ENCODE peak calls at places on chromosomes 13 and 19, in eight cellular contexts. G is mucosa of descending colon, D is choroid plexus epithelial cell, B is esophagus muscularis mucosa, C is left ventricle myocardium inferior, T is endodermal cell, J is esophagus squamous epithelium, Y is AG10803. L is an unnamed sample.

GRCh38 chr19:39372047-39372802 is 18.7 kb downstream of the PAF1 start:
- DNase-seq in G (no peak), D (peak), B (no peak), C (peak), T (no peak), J (no peak), Y (peak), L (peak)

GRCh38 chr13:59991395-59991794 is 172.3 kb downstream of the DIAPH3 start:
- DNase-seq in G (no peak), D (no peak), B (no peak), C (no peak), T (no peak), J (no peak), Y (no peak), L (no peak)

GRCh38 chr13:42930136-42930535 is 61.9 kb downstream of the EPSTI1 start:
- DNase-seq in G (no peak), D (peak), B (no peak), C (no peak), T (no peak), J (no peak), Y (no peak), L (no peak)

GRCh38 chr19:14363203-14364097 is 17.8 kb upstream of the ADGRE5 start:
- DNase-seq in G (peak), D (peak), B (no peak), C (peak), T (peak), J (no peak), Y (peak), L (no peak)

GRCh38 chr13:112783135-112783945 is 93.5 kb downstream of the ATP11A start:
- DNase-seq in G (peak), D (peak), B (no peak), C (no peak), T (no peak), J (no peak), Y (peak), L (no peak)

GRCh38 chr13:99307648-99308339 is 595 bp upstream of the GPR183 start:
- DNase-seq in G (no peak), D (peak), B (no peak), C (no peak), T (peak), J (no peak), Y (peak), L (no peak)

GRCh38 chr13:44142540-44142867 is 231.1 kb upstream of the SERP2 start:
- DNase-seq in G (no peak), D (no peak), B (no peak), C (no peak), T (no peak), J (no peak), Y (no peak), L (no peak)

GRCh38 chr19:5120321-5120720 is 151.4 kb downstream of the KDM4B start:
- DNase-seq in G (no peak), D (no peak), B (no peak), C (no peak), T (no peak), J (no peak), Y (no peak), L (no peak)

GRCh38 chr19:13946414-13946813 is 5.9 kb upstream of the DCAF15 start:
- DNase-seq in G (no peak), D (no peak), B (no peak), C (no peak), T (no peak), J (no peak), Y (no peak), L (no peak)

GRCh38 chr13:37681295-37682032 is 82.9 kb upstream of the POSTN start:
- DNase-seq in G (no peak), D (peak), B (no peak), C (no peak), T (no peak), J (no peak), Y (peak), L (no peak)

GRCh38 chr19:17061691-17062090 is 13.6 kb downstream of the HAUS8 start:
- DNase-seq in G (no peak), D (no peak), B (no peak), C (no peak), T (no peak), J (no peak), Y (no peak), L (no peak)

GRCh38 chr13:97306646-97307045 is 84.5 kb downstream of the MBNL2 start:
- DNase-seq in G (no peak), D (peak), B (no peak), C (no peak), T (no peak), J (no peak), Y (peak), L (no peak)

GRCh38 chr13:60623131-60623530 is 226.1 kb downstream of the TDRD3 start:
- DNase-seq in G (no peak), D (no peak), B (no peak), C (no peak), T (no peak), J (no peak), Y (no peak), L (no peak)

GRCh38 chr13:62320129-62320724 is 904.6 kb upstream of the PCDH20 start:
- DNase-seq in G (no peak), D (peak), B (no peak), C (no peak), T (no peak), J (no peak), Y (peak), L (no peak)
- TF ChIP-seq CTCF in G (no peak), D (peak), B (peak), C (peak), T (peak), J (no peak), Y (peak), L (peak)

GRCh38 chr19:35090795-35091214 is 24.8 kb upstream of the FXYD3 start:
- DNase-seq in G (no peak), D (no peak), B (no peak), C (no peak), T (peak), J (no peak), Y (no peak), L (no peak)
- H3K4me3 ChIP-seq in G (no peak), D (no peak), B (peak), C (peak), T (no peak), J (no peak), Y (no peak), L (peak)

GRCh38 chr19:11131471-11131870 is 24.1 kb downstream of the SPC24 start:
- DNase-seq in G (no peak), D (no peak), B (no peak), C (no peak), T (no peak), J (no peak), Y (no peak), L (no peak)

GRCh38 chr19:11127905-11128304 is 27.7 kb downstream of the SPC24 start:
- DNase-seq in G (no peak), D (no peak), B (no peak), C (no peak), T (no peak), J (no peak), Y (no peak), L (no peak)

GRCh38 chr19:11136400-11137101 is 19.0 kb downstream of the SPC24 start:
- DNase-seq in G (no peak), D (no peak), B (no peak), C (no peak), T (no peak), J (no peak), Y (no peak), L (no peak)

GRCh38 chr19:11125994-11126685 is 29.4 kb downstream of the SPC24 start:
- DNase-seq in G (peak), D (peak), B (peak), C (peak), T (peak), J (no peak), Y (peak), L (no peak)

DNA sequence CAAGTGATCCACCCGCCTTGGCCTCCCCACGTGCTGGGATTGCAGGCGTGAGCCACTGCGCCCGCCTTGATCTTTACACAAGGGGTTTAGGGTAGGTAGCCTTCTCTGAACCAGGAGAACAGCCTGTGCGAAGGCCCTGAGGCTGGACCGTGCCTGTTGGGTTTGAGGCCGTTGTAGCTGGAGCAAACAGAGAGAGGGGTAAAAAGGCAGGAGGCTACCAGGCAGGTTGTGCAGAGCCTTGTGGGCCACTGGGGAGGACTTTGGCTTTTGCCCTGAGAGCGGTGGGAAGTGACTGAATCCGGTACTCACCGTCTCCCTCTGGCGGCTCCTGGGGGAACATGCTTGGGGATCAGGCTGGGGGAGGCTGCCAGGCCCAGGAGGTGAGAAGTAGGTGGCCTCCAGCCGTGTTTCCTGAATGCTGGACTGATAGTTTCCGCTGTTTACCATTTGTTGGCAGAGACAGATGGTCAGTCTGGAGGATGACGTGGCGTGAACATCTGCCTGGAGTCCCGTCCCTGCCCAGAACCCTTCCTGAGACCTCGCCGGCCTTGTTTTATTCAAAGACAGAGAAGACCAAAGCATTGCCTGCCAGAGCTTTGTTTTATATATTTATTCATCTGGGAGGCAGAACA is 24.6 kb downstream of the SPC24 start:
- DNase-seq in G (peak), D (peak), B (peak), C (peak), T (peak), J (no peak), Y (peak), L (no peak)
- TF ChIP-seq CTCF in G (peak), D (peak), B (peak), C (peak), T (peak), J (peak), Y (peak), L (peak)

GRCh38 chr13:82010780-82011179 is 1669.9 kb upstream of the SPRY2 start:
- DNase-seq in G (no peak), D (peak), B (no peak), C (no peak), T (no peak), J (no peak), Y (no peak), L (no peak)

DNA sequence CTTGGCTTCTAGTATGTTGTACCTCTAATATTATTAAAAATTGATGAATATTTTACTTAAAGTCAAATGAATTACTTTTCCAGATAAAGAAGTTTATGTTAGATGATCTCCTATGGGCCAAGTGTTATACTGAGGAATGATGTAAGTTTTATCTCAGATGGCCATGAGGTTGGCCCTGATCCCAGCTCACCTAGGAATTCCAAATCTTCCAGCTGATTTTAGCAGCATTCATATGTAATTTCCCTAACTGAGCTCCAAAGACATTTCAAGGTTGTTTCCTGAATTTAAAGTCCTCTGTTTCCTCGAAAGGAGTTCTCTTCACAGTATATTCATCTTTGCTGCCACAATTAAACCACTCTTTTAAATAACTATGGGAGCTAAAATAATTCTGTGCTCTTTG is 1670.4 kb upstream of the SPRY2 start:
- DNase-seq in G (no peak), D (no peak), B (no peak), C (no peak), T (no peak), J (no peak), Y (no peak), L (no peak)
- H3K4me3 ChIP-seq in G (no peak), D (no peak), B (no peak), C (no peak), T (no peak), J (no peak), Y (no peak), L (no peak)

DNA sequence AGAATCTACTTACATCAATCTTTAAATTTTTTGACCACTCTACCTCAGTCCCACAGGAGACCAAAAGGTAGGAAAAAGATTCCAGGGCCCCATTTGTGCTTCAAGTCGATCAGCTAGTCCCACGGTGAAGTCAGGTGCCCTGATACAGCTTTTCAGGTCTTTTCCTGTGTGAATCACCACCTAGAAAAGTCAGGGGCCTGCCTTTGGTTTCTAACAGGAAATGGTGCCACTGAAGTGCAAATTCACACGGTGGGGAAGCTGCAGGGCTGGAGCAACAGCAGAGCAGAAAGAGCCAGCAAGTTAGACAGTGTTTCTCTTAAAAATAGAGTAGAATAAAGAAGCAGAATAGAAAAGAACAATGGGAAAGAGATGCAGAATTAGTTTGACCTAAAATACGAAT is 107.5 kb downstream of the KLF12 start:
- DNase-seq in G (no peak), D (peak), B (no peak), C (no peak), T (peak), J (no peak), Y (no peak), L (no peak)
- TF ChIP-seq CTCF in G (no peak), D (no peak), B (no peak), C (no peak), T (no peak), J (no peak), Y (no peak), L (no peak)

DNA sequence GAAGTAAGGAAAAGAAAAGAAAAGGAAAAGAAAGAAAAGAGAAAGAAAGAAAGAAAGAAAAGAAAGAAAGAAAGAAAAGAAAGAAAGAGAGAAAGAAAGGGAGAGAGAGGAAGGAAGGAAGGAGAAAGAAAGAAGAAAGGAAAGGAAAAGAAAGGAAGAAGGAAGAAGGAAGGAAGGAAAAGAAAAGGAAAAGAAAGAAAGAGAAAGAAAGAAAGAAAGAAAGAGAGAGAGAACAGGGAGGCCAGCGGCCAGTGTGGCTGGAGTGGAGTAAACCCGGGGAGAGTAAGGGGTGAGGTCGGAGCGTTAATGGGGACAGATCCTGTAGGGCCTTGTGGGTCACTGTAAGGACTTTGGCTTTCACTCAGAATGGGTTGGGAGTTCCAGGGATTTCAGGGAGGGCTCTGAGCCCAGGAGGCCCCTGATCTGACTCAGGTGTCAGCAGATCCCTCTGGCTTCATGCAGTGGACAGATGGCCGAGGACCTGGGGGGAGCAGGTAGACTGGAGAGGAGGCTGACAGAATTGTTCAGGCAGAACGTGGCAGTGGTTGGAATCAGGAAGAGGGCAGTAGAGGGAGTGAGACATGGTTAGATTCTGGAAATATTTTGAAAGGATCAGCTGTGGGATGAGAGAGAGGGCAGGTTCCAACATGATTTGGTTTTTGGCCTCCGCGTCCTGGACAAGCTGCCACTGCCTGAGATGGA is 19.8 kb upstream of the FXYD3 start:
- DNase-seq in G (no peak), D (no peak), B (no peak), C (no peak), T (no peak), J (no peak), Y (no peak), L (no peak)
- H3K4me3 ChIP-seq in G (no peak), D (no peak), B (no peak), C (no peak), T (no peak), J (no peak), Y (no peak), L (no peak)

DNA sequence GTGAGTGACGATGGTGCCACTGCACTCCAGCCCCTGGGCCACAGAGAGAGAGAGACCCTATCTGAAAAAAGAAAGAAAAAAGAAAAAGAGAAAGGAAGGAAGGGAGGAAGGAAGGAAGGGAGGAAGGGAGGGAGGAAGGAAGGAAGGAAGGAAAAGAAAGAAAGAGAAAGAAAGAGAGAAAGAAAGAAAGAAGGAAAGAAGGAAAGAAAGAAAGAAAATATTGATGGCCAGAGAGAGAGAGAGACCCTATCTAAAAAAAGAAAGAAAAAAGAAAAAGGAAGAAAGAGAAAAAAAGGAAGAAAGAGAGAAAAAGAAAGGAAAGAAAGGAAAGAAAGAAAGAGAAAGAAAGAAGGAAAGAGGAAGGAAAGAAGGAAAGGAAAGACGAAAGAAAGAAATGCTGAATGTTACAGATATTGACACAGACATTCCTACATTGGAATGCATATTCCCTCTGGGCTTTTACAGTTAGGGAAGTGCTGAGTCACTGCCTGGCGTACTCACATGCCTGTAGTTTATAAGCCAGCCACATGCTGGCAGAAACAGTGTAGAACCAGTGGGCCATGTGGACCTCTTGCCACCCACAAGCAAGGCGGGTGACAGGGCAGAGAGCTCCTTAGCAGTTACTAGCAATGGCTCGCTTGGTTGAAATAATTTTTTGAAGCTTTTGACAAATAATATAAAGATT is 34.6 kb upstream of the SLC46A3 start:
- DNase-seq in G (no peak), D (peak), B (peak), C (peak), T (peak), J (no peak), Y (peak), L (peak)
- TF ChIP-seq CTCF in G (no peak), D (peak), B (no peak), C (peak), T (no peak), J (no peak), Y (peak), L (no peak)

DNA sequence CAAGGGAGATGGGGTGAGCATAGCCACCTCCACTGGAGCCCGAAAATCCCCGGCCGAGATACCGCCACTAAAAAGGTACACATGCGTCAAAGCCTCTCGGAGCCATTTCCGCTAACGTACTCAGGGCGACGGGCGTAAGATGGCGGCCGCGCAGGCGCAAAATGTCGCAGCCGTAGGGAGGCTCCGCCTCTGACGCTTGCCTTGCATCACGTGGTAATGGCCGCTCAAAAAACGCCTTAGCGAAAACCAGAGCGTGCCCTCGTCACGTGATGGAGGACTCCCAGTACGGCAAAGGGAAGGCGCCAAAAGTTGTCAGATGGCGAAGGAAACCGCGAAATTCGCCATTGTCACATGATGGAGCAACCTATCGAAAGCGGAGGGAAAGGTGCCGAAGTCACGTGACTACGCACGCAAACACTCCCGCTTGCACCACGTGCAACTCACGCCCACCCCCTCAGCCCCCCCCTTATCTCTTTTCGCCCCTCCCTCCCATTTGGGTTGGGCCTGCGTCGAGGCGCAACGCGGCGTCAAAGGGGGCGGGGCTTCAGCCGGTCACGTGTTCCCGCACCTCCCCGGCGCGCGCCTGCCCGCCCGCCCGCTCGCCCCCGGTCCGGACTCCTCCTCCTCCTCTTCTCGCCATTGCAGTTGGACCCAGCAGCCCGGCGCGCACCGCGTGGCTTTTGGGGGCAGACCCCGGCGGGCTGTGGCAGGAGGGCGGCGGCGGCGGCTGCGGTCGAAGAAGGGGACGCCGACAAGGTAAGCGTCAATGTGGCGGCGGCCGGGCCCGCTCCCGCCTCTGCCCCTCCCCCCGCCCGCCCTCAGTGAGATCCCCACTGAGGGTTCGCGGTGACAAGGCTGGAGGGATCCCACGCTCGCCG is at the start of gene ILF3:
- DNase-seq in G (peak), D (peak), B (peak), C (peak), T (peak), J (peak), Y (peak), L (peak)
- H3K4me3 ChIP-seq in G (peak), D (peak), B (peak), C (peak), T (peak), J (peak), Y (peak), L (peak)

L was measured in HFF-Myc.